ENCODE peak calls at places on chromosomes 11 and 22, in four cellular contexts. R is dermis blood vessel endothelial cell, P is T-helper 1 cell, Y is ELR. H is an unnamed sample.

GRCh38 chr11:11579012-11579755 is 42.6 kb downstream of the GALNT18 start:
- DNase-seq in R (peak), P (no peak), Y (no peak), H (no peak)

GRCh38 chr22:40002935-40003715 is 8.4 kb downstream of the FAM83F start:
- DNase-seq in R (no peak), P (no peak), Y (no peak), H (no peak)

GRCh38 chr22:46942816-46943783 is 180.7 kb downstream of the TBC1D22A start:
- DNase-seq in R (peak), P (no peak), Y (peak), H (no peak)

GRCh38 chr11:65391007-65391406 is 4.6 kb downstream of the FRMD8 start:
- DNase-seq in R (peak), P (no peak), Y (peak), H (no peak)

GRCh38 chr11:117299351-117300300 is 8.5 kb downstream of the BACE1-AS start:
- DNase-seq in R (no peak), P (no peak), Y (no peak), H (no peak)

GRCh38 chr22:33918676-33919590 is 1.3 kb downstream of the LARGE1 start:
- DNase-seq in R (no peak), P (no peak), Y (no peak), H (peak)

GRCh38 chr22:25495286-25495685 is 69.2 kb upstream of the GRK3 start:
- DNase-seq in R (no peak), P (no peak), Y (no peak), H (no peak)

GRCh38 chr11:110376711-110377324 is 52.9 kb upstream of the FDX1 start:
- DNase-seq in R (peak), P (peak), Y (peak), H (no peak)

GRCh38 chr11:65355013-65355775 is 643 bp downstream of the TIGD3 start:
- DNase-seq in R (no peak), P (peak), Y (peak), H (no peak)

GRCh38 chr22:19407649-19408606 is 23.6 kb downstream of the HIRA start:
- DNase-seq in R (no peak), P (no peak), Y (no peak), H (no peak)

GRCh38 chr11:102761646-102762238 is 18.7 kb downstream of the MMP10 start:
- DNase-seq in R (peak), P (no peak), Y (peak), H (no peak)

GRCh38 chr22:34414467-34415440 is 494.5 kb upstream of the LARGE1 start:
- DNase-seq in R (peak), P (no peak), Y (peak), H (no peak)

GRCh38 chr11:67082071-67082791 is 25.6 kb downstream of the RHOD start:
- DNase-seq in R (peak), P (no peak), Y (peak), H (no peak)

GRCh38 chr22:36439481-36440271 is 41.8 kb downstream of the TXN2 start:
- DNase-seq in R (peak), P (no peak), Y (peak), H (no peak)

GRCh38 chr11:128653828-128654231 is 40.0 kb upstream of the FLI1 start:
- DNase-seq in R (peak), P (no peak), Y (no peak), H (no peak)

GRCh38 chr11:3907590-3907989 is 52.1 kb downstream of the STIM1 start:
- DNase-seq in R (peak), P (no peak), Y (no peak), H (no peak)

GRCh38 chr11:111561801-111562325 is 21.3 kb downstream of the LAYN start:
- DNase-seq in R (peak), P (no peak), Y (peak), H (no peak)

GRCh38 chr22:36435516-36436415 is 45.7 kb downstream of the TXN2 start:
- DNase-seq in R (no peak), P (peak), Y (no peak), H (no peak)

GRCh38 chr11:75328426-75329277 is 22.8 kb downstream of the ARRB1 start:
- DNase-seq in R (peak), P (peak), Y (peak), H (peak)

GRCh38 chr11:100863080-100863581 is 176.0 kb downstream of the ARHGAP42 start:
- DNase-seq in R (peak), P (no peak), Y (no peak), H (no peak)

GRCh38 chr11:135075740-135076139 is 663.7 kb upstream of the B3GAT1 start:
- DNase-seq in R (peak), P (peak), Y (peak), H (no peak)

GRCh38 chr11:42066113-42066512 is 606.7 kb upstream of the LRRC4C start:
- DNase-seq in R (no peak), P (no peak), Y (no peak), H (no peak)

GRCh38 chr11:12245091-12245490 is 132.3 kb upstream of the PARVA start:
- DNase-seq in R (no peak), P (no peak), Y (no peak), H (no peak)

GRCh38 chr22:49404020-49404419 is 423.7 kb downstream of the BRD1 start:
- DNase-seq in R (no peak), P (no peak), Y (no peak), H (no peak)

GRCh38 chr11:111976614-111977140 is 39.5 kb downstream of the DIXDC1 start:
- DNase-seq in R (peak), P (no peak), Y (peak), H (peak)

GRCh38 chr11:63574856-63575602 is 11.8 kb upstream of the PLAAT2 start:
- DNase-seq in R (no peak), P (no peak), Y (no peak), H (no peak)

GRCh38 chr11:7555067-7555699 is 41.4 kb downstream of the PPFIBP2 start:
- DNase-seq in R (no peak), P (no peak), Y (no peak), H (peak)

GRCh38 chr11:1763796-1764661 is at the start of gene CTSD:
- DNase-seq in R (peak), P (peak), Y (peak), H (peak)

GRCh38 chr11:73493838-73494598 is 103.9 kb downstream of the FAM168A start:
- DNase-seq in R (peak), P (no peak), Y (peak), H (no peak)

GRCh38 chr11:69122642-69123431 is 32.9 kb upstream of the SMIM38 start:
- DNase-seq in R (peak), P (peak), Y (peak), H (peak)

GRCh38 chr11:79147731-79148130 is 293.1 kb downstream of the TENM4 start:
- DNase-seq in R (no peak), P (no peak), Y (no peak), H (no peak)

GRCh38 chr11:16815047-16815767 is 76.8 kb downstream of the C11orf58 start:
- DNase-seq in R (no peak), P (no peak), Y (no peak), H (no peak)

GRCh38 chr22:19012308-19012990 is 76.4 kb upstream of the PRODH start:
- DNase-seq in R (no peak), P (no peak), Y (no peak), H (no peak)

GRCh38 chr22:32469799-32470212 is 4.8 kb upstream of the FBXO7 start:
- DNase-seq in R (no peak), P (no peak), Y (peak), H (peak)

GRCh38 chr11:33257897-33258630 is 883 bp downstream of the HIPK3 start:
- DNase-seq in R (peak), P (peak), Y (peak), H (peak)

H was measured in caudate nucleus.